ENCODE peak calls at places on chromosomes 16 and 17, in four cellular contexts. S, D, T and G are unnamed samples. For H3K9me3, the result is how much of the 10 kb centered on the place peaks cover.

GRCh38 chr17:14805348-14805747 is 459.8 kb downstream of the PMP22 start:
- DNase-seq in S (no peak), D (no peak), T (peak), G (no peak)

GRCh38 chr17:8223356-8224063 is 13.1 kb upstream of the AURKB start:
- DNase-seq in S (peak), D (peak), T (peak), G (peak)

GRCh38 chr17:69434164-69434579 is 19.7 kb downstream of the MAP2K6 start:
- DNase-seq in S (peak), D (no peak), T (no peak), G (no peak)

GRCh38 chr17:78474631-78475146 is 96.2 kb downstream of the PGS1 start:
- DNase-seq in S (no peak), D (no peak), T (no peak), G (no peak)

GRCh38 chr16:15857779-15858560 is 1.1 kb upstream of the MYH11 start:
- DNase-seq in S (no peak), D (peak), T (peak), G (peak)

GRCh38 chr17:76700627-76701470 is 9.9 kb downstream of the MXRA7 start:
- DNase-seq in S (peak), D (peak), T (peak), G (peak)

GRCh38 chr17:1301546-1301945 is 22.1 kb downstream of the TRARG1 start:
- DNase-seq in S (no peak), D (no peak), T (no peak), G (no peak)

GRCh38 chr16:57997528-57998265 is 2.8 kb downstream of the ZNF319 start:
- DNase-seq in S (peak), D (no peak), T (no peak), G (no peak)

GRCh38 chr16:88345031-88345942 is 37.5 kb upstream of the ZNF469 start:
- DNase-seq in S (no peak), D (peak), T (no peak), G (no peak)

GRCh38 chr17:38881600-38882191 is 11.8 kb downstream of the LASP1 start:
- DNase-seq in S (no peak), D (peak), T (peak), G (peak)

GRCh38 chr17:45131616-45132301 is 556 bp downstream of the PLCD3 start:
- DNase-seq in S (no peak), D (peak), T (peak), G (no peak)

GRCh38 chr16:66227766-66228530 is 138.5 kb upstream of the CDH5 start:
- DNase-seq in S (no peak), D (no peak), T (no peak), G (no peak)

GRCh38 chr16:85472514-85472913 is 140.6 kb upstream of the GSE1 start:
- DNase-seq in S (no peak), D (no peak), T (no peak), G (no peak)

GRCh38 chr17:79607941-79608728 is 2.7 kb downstream of the RBFOX3 start:
- DNase-seq in S (no peak), D (no peak), T (peak), G (no peak)

GRCh38 chr16:84198401-84198800 is 7.4 kb downstream of the ADAD2 start:
- DNase-seq in S (no peak), D (no peak), T (peak), G (peak)

GRCh38 chr16:54277845-54278703 is 8.5 kb downstream of the IRX3 start:
- DNase-seq in S (no peak), D (no peak), T (no peak), G (no peak)

GRCh38 chr17:38605852-38606645 is at the start of gene SRCIN1:
- DNase-seq in S (no peak), D (no peak), T (peak), G (no peak)

GRCh38 chr17:19004601-19005441 is at the start of gene FAM83G:
- DNase-seq in S (peak), D (peak), T (peak), G (peak)

GRCh38 chr16:86384263-86384649 is 126.1 kb upstream of the FOXF1 start:
- DNase-seq in S (no peak), D (no peak), T (no peak), G (no peak)

GRCh38 chr16:27894441-27894840 is 169.1 kb downstream of the GSG1L start:
- DNase-seq in S (no peak), D (no peak), T (no peak), G (no peak)

GRCh38 chr16:24944206-24944605 is 71.0 kb downstream of the ARHGAP17 start:
- DNase-seq in S (no peak), D (no peak), T (no peak), G (no peak)

GRCh38 chr17:76735006-76735405 is 2.1 kb downstream of the SRSF2 start:
- DNase-seq in S (no peak), D (no peak), T (peak), G (no peak)

GRCh38 chr17:13647551-13647950 is 45.8 kb upstream of the HS3ST3A1 start:
- DNase-seq in S (no peak), D (no peak), T (peak), G (no peak)

GRCh38 chr17:78600181-78600651 is 23.0 kb upstream of the DNAH17 start:
- DNase-seq in S (no peak), D (no peak), T (peak), G (no peak)

DNA sequence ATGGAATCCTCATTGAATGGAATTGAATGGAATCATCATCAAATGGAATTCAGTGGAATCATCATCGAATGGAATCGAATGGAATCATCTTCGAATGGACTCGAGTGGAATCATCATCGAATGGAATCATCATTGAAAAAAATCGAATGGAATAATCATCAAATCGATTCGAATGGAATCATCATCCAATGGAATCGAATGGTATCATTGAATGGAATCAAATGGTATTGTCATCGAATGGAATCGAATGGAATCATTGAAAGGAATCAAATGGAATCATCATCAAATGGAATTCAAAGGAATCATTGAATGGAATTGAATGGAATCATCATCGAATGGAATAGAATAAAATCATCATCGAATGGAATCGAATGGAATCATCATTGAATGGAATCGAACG is 619.3 kb downstream of the TP53TG3F start:
- DNase-seq in S (no peak), D (no peak), T (no peak), G (no peak)
- H3K9me3 ChIP-seq in S (under half), D (under half), T (under half), G (under half)

GRCh38 chr16:11181889-11182279 is 74.1 kb downstream of the SOCS1 start:
- DNase-seq in S (no peak), D (peak), T (no peak), G (peak)

GRCh38 chr16:11181242-11181888 is 74.6 kb downstream of the SOCS1 start:
- DNase-seq in S (no peak), D (no peak), T (no peak), G (no peak)

GRCh38 chr16:11182381-11182780 is 73.6 kb downstream of the SOCS1 start:
- DNase-seq in S (no peak), D (no peak), T (no peak), G (no peak)

GRCh38 chr16:11183951-11184350 is 72.1 kb downstream of the SOCS1 start:
- DNase-seq in S (no peak), D (no peak), T (no peak), G (no peak)

GRCh38 chr16:11183035-11183812 is 72.8 kb downstream of the SOCS1 start:
- DNase-seq in S (no peak), D (no peak), T (no peak), G (no peak)
- H3K4me3 ChIP-seq in S (no peak), D (no peak), T (no peak), G (no peak)

DNA sequence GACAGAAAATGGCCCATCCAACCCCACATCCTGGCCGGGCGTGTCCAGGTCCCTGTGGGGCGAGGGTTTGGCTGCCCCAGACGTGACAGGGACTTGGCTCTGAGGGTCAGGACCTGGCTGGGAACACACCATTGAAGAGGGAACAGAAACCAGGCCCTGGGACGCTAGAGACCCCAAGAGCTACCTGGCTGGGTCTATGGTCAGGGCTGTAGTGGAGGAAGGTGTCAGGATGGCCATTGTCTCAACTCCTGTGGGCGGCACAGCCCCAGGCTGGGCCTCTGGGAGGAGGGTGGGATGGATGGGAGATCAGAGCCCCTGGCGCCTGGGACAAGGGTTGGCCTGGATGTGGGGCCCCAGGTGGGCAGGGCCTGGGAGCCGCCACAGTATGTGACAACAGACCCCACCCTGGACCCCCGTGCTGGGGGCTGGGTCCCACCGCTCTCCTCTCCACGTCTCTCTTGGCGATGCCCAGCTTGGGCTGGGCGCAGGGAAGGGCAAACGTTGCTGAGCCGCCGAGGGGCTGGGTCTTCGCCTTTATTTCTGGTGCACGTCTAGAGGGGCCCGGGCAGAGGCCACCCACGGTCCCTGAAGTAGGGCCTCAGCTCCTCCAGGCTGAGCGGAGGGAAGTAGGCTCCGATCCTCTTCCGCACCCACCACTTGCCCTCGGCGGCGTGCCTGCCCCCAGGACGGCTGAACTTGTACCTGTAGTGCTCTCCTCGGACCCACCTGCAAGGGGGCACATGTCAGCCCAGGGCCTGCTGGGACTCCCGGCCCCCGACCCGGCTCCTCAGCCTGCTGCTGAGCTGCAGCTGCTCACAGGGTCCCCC is 53.7 kb upstream of the GNG13 start:
- DNase-seq in S (no peak), D (peak), T (no peak), G (no peak)
- H3K9me3 ChIP-seq in S (under half), D (under half), T (under half), G (under half)

GRCh38 chr16:73413469-73414190 is 365.7 kb upstream of the ZFHX3 start:
- DNase-seq in S (no peak), D (no peak), T (no peak), G (no peak)

GRCh38 chr16:73418746-73419145 is 370.8 kb upstream of the ZFHX3 start:
- DNase-seq in S (no peak), D (no peak), T (no peak), G (no peak)

GRCh38 chr16:73420244-73421040 is 372.5 kb upstream of the ZFHX3 start:
- DNase-seq in S (no peak), D (no peak), T (no peak), G (no peak)

GRCh38 chr16:73418051-73418450 is 370.1 kb upstream of the ZFHX3 start:
- DNase-seq in S (no peak), D (no peak), T (no peak), G (no peak)

GRCh38 chr16:73414636-73415035 is 366.7 kb upstream of the ZFHX3 start:
- DNase-seq in S (no peak), D (no peak), T (no peak), G (no peak)
- H3K4me3 ChIP-seq in S (no peak), D (no peak), T (no peak), G (no peak)